ENCODE peak calls at places on chromosome 22, in eight cellular contexts. W, Q, E, S, M, N, R and Z are unnamed samples.

GRCh38 chr22:29408925-29409324 is 20.6 kb upstream of the AP1B1 start:
- DNase-seq in R (no peak), N (no peak), M (no peak), E (no peak), W (no peak), S (no peak), Q (no peak), Z (no peak)

GRCh38 chr22:21079493-21079892 is 33.7 kb downstream of the LRRC74B start:
- DNase-seq in M (no peak), N (no peak), W (no peak), S (no peak), E (no peak), R (no peak), Q (no peak), Z (no peak)

GRCh38 chr22:42533638-42533977 is 14.0 kb upstream of the RRP7A start:
- DNase-seq in M (no peak), W (no peak), N (no peak), R (no peak), Q (no peak), S (no peak), E (no peak), Z (no peak)

GRCh38 chr22:29145321-29146072 is 60.2 kb upstream of the EMID1 start:
- DNase-seq in N (no peak), R (no peak), W (no peak), Q (no peak), E (no peak), S (no peak), M (no peak), Z (no peak)

GRCh38 chr22:49672013-49672516 is 155.6 kb downstream of the BRD1 start:
- DNase-seq in E (no peak), N (no peak), R (no peak), W (no peak), Q (no peak), S (no peak), M (no peak), Z (no peak)

GRCh38 chr22:28734393-28734792 is 7.2 kb downstream of the CHEK2 start:
- DNase-seq in E (no peak), R (no peak), N (no peak), Q (no peak), M (no peak), S (no peak), W (no peak), Z (no peak)

GRCh38 chr22:29457730-29458129 is 19.3 kb downstream of the RFPL1 start:
- DNase-seq in S (no peak), E (peak), N (no peak), R (peak), Q (no peak), W (no peak), M (peak), Z (peak)

GRCh38 chr22:29742319-29742718 is 22.5 kb downstream of the CABP7 start:
- DNase-seq in E (no peak), N (no peak), Q (no peak), W (no peak), M (no peak), S (no peak), R (no peak), Z (no peak)

GRCh38 chr22:45212306-45212709 is 28.4 kb downstream of the KIAA0930 start:
- DNase-seq in R (no peak), S (no peak), M (peak), E (peak), W (no peak), Q (no peak), N (peak), Z (no peak)

GRCh38 chr22:50529416-50530279 is at the start of gene TYMP:
- DNase-seq in W (peak), Q (peak), E (no peak), N (no peak), R (no peak), S (no peak), M (no peak), Z (no peak)

GRCh38 chr22:50581950-50582561 is 593 bp downstream of the CHKB start:
- DNase-seq in Q (peak), W (peak), R (no peak), N (no peak), M (no peak), E (no peak), S (no peak), Z (no peak)

GRCh38 chr22:30809086-30809485 is 114.4 kb downstream of the OSBP2 start:
- DNase-seq in W (no peak), S (no peak), N (no peak), R (no peak), E (no peak), M (no peak), Q (no peak), Z (no peak)

GRCh38 chr22:22692707-22693530 is 48.5 kb downstream of the GGTLC2 start:
- DNase-seq in S (peak), W (peak), M (peak), E (no peak), Q (peak), R (peak), N (peak), Z (peak)

GRCh38 chr22:17234144-17234623 is 14.9 kb upstream of the ADA2 start:
- DNase-seq in S (no peak), N (no peak), R (peak), M (peak), E (no peak), W (no peak), Q (no peak), Z (peak)

GRCh38 chr22:48106715-48107259 is 1344.3 kb downstream of the TBC1D22A start:
- DNase-seq in R (no peak), Q (no peak), M (no peak), W (no peak), E (no peak), N (no peak), S (no peak), Z (no peak)

GRCh38 chr22:31104869-31105268 is 2.5 kb downstream of the SELENOM start:
- DNase-seq in R (no peak), W (no peak), Q (no peak), N (no peak), E (no peak), M (no peak), S (no peak), Z (no peak)

GRCh38 chr22:42651134-42651533 is 1.9 kb upstream of the CYB5R3 start:
- DNase-seq in E (no peak), R (peak), N (no peak), M (peak), S (no peak), Q (no peak), W (no peak), Z (no peak)

GRCh38 chr22:34588893-34589545 is 476.9 kb upstream of the ISX start:
- DNase-seq in N (no peak), S (no peak), E (no peak), M (no peak), R (no peak), Q (no peak), W (no peak), Z (no peak)

GRCh38 chr22:20787746-20788626 is 14.1 kb downstream of the SERPIND1 start:
- DNase-seq in E (no peak), R (no peak), Q (no peak), S (no peak), W (no peak), N (no peak), M (no peak), Z (no peak)

GRCh38 chr22:49600452-49600847 is 227.2 kb downstream of the BRD1 start:
- DNase-seq in N (no peak), W (no peak), E (no peak), M (no peak), Q (no peak), S (no peak), R (no peak), Z (no peak)

GRCh38 chr22:33853200-33854097 is 66.8 kb downstream of the LARGE1 start:
- DNase-seq in S (no peak), M (peak), E (no peak), W (no peak), N (peak), R (peak), Q (no peak), Z (peak)

GRCh38 chr22:17944205-17944725 is 80.1 kb downstream of the MICAL3 start:
- DNase-seq in M (no peak), W (no peak), N (no peak), Q (no peak), S (no peak), R (no peak), E (no peak), Z (no peak)

GRCh38 chr22:21762712-21763581 is 27.4 kb upstream of the YPEL1 start:
- DNase-seq in M (no peak), Q (no peak), W (peak), N (no peak), E (no peak), R (no peak), S (peak), Z (no peak)

GRCh38 chr22:42473484-42474193 is 41.4 kb upstream of the NFAM1 start:
- DNase-seq in Q (no peak), M (peak), W (no peak), S (no peak), N (no peak), R (peak), E (peak), Z (peak)

GRCh38 chr22:39144101-39144815 is 8.2 kb downstream of the CBX7 start:
- DNase-seq in M (no peak), E (no peak), N (no peak), R (peak), S (no peak), W (peak), Q (peak), Z (no peak)

GRCh38 chr22:19120829-19121630 is 1.2 kb downstream of the DGCR2 start:
- DNase-seq in W (no peak), N (no peak), E (no peak), S (no peak), R (peak), M (peak), Q (no peak), Z (no peak)

GRCh38 chr22:19701420-19702145 is 12.7 kb upstream of the SEPTIN5 start:
- DNase-seq in Q (no peak), M (no peak), R (no peak), E (no peak), S (no peak), W (no peak), N (no peak), Z (no peak)

GRCh38 chr22:44363980-44364749 is 51.4 kb upstream of the SHISAL1 start:
- DNase-seq in E (no peak), S (no peak), Q (no peak), R (no peak), W (no peak), M (no peak), N (no peak), Z (no peak)

GRCh38 chr22:40300884-40301672 is 45.2 kb upstream of the ADSL start:
- DNase-seq in N (no peak), S (no peak), Q (no peak), E (no peak), R (no peak), M (no peak), W (no peak), Z (no peak)

GRCh38 chr22:43004362-43005035 is 10.4 kb downstream of the PACSIN2 start:
- DNase-seq in W (no peak), R (no peak), N (no peak), M (peak), S (no peak), E (no peak), Q (no peak), Z (no peak)

GRCh38 chr22:35307372-35307771 is 7.7 kb downstream of the TOM1 start:
- DNase-seq in N (no peak), R (no peak), W (no peak), M (no peak), S (no peak), Q (no peak), E (no peak), Z (no peak)

GRCh38 chr22:29245626-29246385 is 22.0 kb downstream of the RHBDD3 start:
- DNase-seq in W (peak), M (peak), Q (peak), S (peak), N (peak), R (peak), E (no peak), Z (peak)

GRCh38 chr22:22534604-22535415 is 14.7 kb upstream of the ZNF280A start:
- DNase-seq in S (no peak), R (no peak), Q (no peak), N (no peak), E (no peak), W (no peak), M (no peak), Z (no peak)